ENCODE peak calls at places on chromosomes 11 and 22, in seven cellular contexts. U is fibroblast of lung, M is epithelial cell of esophagus, P is right cardiac atrium, V is foreskin fibroblast, G is GM23338, I is cardiac muscle cell. D is an unnamed sample.

GRCh38 chr11:34235591-34236071 is 122.2 kb downstream of the ABTB2 start:
- DNase-seq in U (no peak), M (no peak), P (no peak), V (no peak), G (no peak), I (no peak), D (no peak)

GRCh38 chr11:2303627-2304155 is 1.9 kb downstream of the TSPAN32 start:
- DNase-seq in U (no peak), M (no peak), P (peak), V (no peak), G (no peak), I (peak), D (no peak)

GRCh38 chr11:43852057-43852636 is 28.5 kb upstream of the ALKBH3 start:
- DNase-seq in U (peak), M (peak), P (no peak), V (peak), G (peak), I (peak), D (peak)

GRCh38 chr22:19121631-19122142 is 525 bp downstream of the DGCR2 start:
- DNase-seq in U (peak), M (peak), P (peak), V (no peak), G (peak), I (peak), D (no peak)

GRCh38 chr22:46056169-46057041 is 79.4 kb upstream of the WNT7B start:
- DNase-seq in U (no peak), M (peak), P (no peak), V (no peak), G (no peak), I (no peak), D (peak)

GRCh38 chr11:399731-400211 is 5.8 kb downstream of the PKP3 start:
- DNase-seq in U (no peak), M (no peak), P (no peak), V (no peak), G (no peak), I (no peak), D (no peak)

GRCh38 chr11:31987118-31988005 is 103.5 kb upstream of the RCN1 start:
- DNase-seq in U (no peak), M (no peak), P (no peak), V (no peak), G (peak), I (peak), D (no peak)

GRCh38 chr11:12767022-12767421 is 92.8 kb downstream of the TEAD1 start:
- DNase-seq in U (no peak), M (no peak), P (no peak), V (peak), G (no peak), I (no peak), D (peak)

GRCh38 chr11:3824714-3825472 is 15.9 kb downstream of the RHOG start:
- DNase-seq in U (no peak), M (peak), P (peak), V (no peak), G (peak), I (peak), D (peak)

GRCh38 chr11:12150831-12151382 is 40.5 kb downstream of the MICAL2 start:
- DNase-seq in U (peak), M (peak), P (no peak), V (peak), G (no peak), I (no peak), D (peak)

GRCh38 chr22:17578129-17578754 is 14.9 kb downstream of the SLC25A18 start:
- DNase-seq in U (peak), M (peak), P (peak), V (peak), G (no peak), I (no peak), D (peak)

DNA sequence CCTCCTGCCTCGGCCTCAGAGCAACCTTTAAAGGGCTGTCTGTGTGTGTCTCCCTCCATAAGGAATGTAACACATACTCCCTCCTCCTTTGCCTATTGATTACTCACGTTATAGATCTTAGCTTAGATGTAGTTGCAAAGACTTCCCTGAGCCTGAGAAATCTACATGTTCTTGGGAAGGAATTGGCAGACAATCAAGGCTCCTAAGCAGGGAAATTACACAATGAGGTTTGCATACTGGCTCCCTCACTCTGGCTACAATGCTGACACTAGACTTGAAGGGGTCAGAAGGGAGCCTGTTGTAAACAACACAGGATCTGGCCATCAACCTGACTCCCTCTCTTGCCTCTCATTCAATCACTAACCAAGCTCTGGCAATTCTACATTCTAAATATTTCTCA is 5.2 kb upstream of the OLFML1 start:
- DNase-seq in U (peak), M (no peak), P (no peak), V (peak), G (no peak), I (no peak), D (peak)
- H3K4me3 ChIP-seq in U (no peak), M (no peak), P (no peak), V (no peak), G (no peak), I (no peak), D (no peak)

DNA sequence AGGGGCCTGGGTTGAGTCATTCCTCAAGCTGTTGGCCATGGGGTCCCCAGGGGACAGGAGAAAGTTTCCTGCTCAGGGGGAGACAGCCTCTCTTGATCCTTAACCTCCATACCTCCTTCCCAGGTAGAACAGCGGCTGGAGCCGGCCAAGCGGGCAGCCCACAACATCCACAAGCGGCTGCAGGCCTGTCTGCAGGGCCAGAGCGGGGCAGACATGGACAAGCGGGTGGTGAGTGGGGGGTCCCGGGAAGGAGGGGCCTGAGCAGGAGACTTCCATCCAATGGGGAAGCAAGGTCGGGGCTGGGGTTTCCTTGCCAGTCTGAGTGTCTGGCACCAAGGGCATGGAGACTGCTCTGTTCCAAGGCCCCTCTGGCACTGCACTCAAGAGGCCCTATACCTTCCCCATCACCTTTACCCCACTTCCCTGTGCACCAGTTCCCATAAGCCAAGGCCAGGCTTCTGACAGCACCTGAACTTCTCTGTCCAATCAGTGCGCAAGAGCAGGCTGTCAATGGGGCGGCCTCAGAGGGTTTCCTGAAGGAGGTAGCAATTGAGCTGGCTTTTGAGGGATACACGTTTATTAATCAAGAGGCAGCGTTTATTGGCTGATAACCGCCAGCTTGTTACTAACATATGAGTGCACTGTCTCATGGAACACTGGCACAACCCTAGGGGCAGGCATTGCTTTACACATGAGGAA is 1.9 kb downstream of the SH3BP1 start:
- DNase-seq in U (no peak), M (no peak), P (no peak), V (no peak), G (no peak), I (no peak), D (no peak)
- H3K4me3 ChIP-seq in U (no peak), M (peak), P (no peak), V (no peak), G (no peak), I (no peak), D (no peak)

GRCh38 chr11:9600651-9601040 is 27.2 kb downstream of the WEE1 start:
- DNase-seq in U (no peak), M (peak), P (no peak), V (no peak), G (no peak), I (no peak), D (no peak)
- H3K4me3 ChIP-seq in U (no peak), M (no peak), P (no peak), V (no peak), G (no peak), I (no peak), D (no peak)

DNA sequence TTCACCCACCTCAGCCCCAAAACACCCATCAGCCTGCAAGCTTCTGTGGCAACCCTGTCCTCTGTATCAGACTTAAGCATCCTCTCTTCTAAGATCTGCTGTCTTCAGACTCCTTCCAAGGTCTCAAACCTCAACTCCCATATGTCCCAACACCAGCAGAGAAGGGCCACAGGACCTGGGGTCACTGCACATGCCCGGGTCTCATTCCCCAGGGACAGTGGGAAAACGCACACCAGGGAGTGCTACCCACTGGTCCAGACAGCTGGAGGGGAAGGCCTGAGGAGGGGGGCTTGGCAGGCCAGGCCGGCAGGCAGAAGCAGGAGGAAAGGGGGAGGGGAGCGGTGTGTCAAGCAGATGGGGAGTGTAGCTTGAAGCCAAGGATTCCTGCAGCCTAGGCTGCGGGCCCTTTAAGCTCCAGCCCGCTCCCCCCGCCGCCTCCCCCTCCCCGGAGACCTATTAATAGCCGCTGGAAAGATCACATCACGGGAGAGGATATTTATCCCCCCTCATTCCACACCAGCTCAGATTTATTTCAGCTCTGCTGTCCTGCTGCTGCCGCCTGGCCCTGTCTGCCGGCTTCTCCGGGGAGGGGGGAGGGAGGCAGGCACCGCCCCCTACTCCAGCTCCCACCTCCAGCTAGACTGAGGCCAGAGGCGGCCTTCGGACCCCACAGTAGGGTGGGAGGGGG is 16.7 kb downstream of the BCL9L start:
- DNase-seq in U (peak), M (peak), P (peak), V (peak), G (peak), I (peak), D (peak)
- H3K4me3 ChIP-seq in U (peak), M (peak), P (no peak), V (peak), G (peak), I (peak), D (peak)

DNA sequence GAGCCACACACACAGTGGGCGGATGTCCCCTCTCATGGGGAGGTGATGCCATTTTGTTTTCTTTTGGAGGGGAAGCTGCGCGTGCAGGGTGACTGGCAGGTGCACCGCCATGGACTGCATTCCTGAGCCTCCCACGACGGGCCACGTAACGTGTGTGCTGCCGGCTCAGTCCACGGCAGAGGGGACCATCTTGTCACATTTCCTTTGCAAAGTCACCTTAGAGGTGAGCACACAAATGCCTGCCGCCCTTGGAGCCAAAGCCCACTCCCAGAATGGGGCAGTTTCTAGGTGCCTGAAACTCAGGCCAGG is 262.5 kb downstream of the CTTN start:
- DNase-seq in U (no peak), M (no peak), P (no peak), V (no peak), G (no peak), I (no peak), D (no peak)
- H3K4me3 ChIP-seq in U (no peak), M (no peak), P (no peak), V (no peak), G (peak), I (no peak), D (no peak)

GRCh38 chr11:62445314-62445740 is 26.5 kb downstream of the SCGB1A1 start:
- DNase-seq in U (peak), M (no peak), P (peak), V (no peak), G (no peak), I (no peak), D (peak)

GRCh38 chr11:62446091-62446490 is 27.3 kb downstream of the SCGB1A1 start:
- DNase-seq in U (no peak), M (no peak), P (peak), V (no peak), G (no peak), I (no peak), D (peak)

GRCh38 chr11:62444271-62444833 is 25.5 kb downstream of the SCGB1A1 start:
- DNase-seq in U (peak), M (peak), P (peak), V (peak), G (no peak), I (no peak), D (peak)

GRCh38 chr11:62444835-62445234 is 26.0 kb downstream of the SCGB1A1 start:
- DNase-seq in U (no peak), M (no peak), P (no peak), V (no peak), G (no peak), I (no peak), D (no peak)

DNA sequence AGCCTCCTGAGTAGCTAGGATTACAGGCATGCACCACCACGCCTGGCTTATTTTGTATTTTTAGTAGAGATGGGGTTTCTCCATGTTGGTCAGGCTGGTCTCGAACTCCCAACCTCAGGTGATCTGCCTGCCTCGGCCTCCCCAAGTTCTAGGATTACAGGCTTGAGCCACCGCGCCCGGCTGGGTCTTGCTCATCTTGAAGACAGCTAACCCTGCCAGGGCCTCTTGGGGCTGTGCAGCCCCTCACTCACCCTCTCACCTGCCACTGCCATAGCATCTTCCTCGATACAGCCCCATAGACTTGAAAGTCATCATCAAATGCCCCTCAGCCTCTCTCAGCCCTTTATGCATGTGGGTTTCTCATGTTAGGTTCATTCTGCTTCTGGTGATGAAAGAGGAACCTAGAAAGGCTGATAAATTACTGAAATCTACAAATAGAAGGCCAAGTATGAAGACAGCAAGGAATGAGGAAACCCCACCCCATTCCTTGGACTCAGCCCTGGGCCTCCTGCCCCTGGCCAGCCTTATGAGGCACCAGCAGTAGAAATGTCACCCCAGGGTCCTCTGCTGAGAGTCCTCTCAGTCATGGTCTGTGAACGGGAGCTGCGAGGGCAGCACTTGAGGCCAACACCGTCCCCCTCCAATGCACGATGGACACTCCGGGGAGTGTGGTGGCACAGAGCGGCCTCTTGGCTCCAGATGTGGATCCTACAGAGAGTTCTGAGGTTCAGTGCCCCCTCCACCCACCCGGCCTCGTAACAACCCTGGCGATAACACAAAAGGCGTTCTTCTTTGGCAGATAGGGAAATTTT is 24.8 kb downstream of the SCGB1A1 start:
- DNase-seq in U (no peak), M (no peak), P (peak), V (peak), G (no peak), I (no peak), D (peak)
- H3K4me3 ChIP-seq in U (peak), M (peak), P (no peak), V (peak), G (no peak), I (no peak), D (peak)

D was measured in fibroblast of the aortic adventitia.